ENCODE peak calls at places on chromosomes 12 and 14, in six cellular contexts. F is dorsolateral prefrontal cortex, Y is left ventricle myocardium inferior, G is A549, K is fibroblast of lung, W is upper lobe of right lung. D is an unnamed sample.

GRCh38 chr12:47360771-47361388 is 281.1 kb upstream of the AMIGO2 start:
- DNase-seq in Y (no peak), W (no peak), G (no peak), K (no peak), F (no peak), D (no peak)

GRCh38 chr14:44895716-44896115 is 66.0 kb downstream of the KLHL28 start:
- DNase-seq in K (peak; percentile 90), G (no peak), W (no peak), F (no peak), Y (no peak), D (peak; percentile 72)

GRCh38 chr12:20493924-20494323 is 125.6 kb downstream of the PDE3A start:
- DNase-seq in Y (no peak), W (no peak), K (peak; percentile 50), G (peak; percentile 66), F (no peak), D (no peak)

GRCh38 chr14:100131181-100131580 is 28.3 kb downstream of the DEGS2 start:
- DNase-seq in W (no peak), G (no peak), F (no peak), K (no peak), Y (no peak), D (no peak)

GRCh38 chr12:24822121-24822899 is 126.6 kb downstream of the BCAT1 start:
- DNase-seq in W (no peak), Y (no peak), G (no peak), F (no peak), K (peak; percentile 94), D (peak; percentile 66)

GRCh38 chr14:105315211-105315721 is 718 bp downstream of the PACS2 start:
- DNase-seq in G (peak; percentile 35), W (peak; percentile 77), F (peak; percentile 12), K (peak; percentile 33), Y (no peak), D (no peak)

GRCh38 chr14:72457641-72458040 is 436.3 kb downstream of the DPF3 start:
- DNase-seq in F (no peak), G (peak; percentile 33), K (peak; percentile 91), Y (no peak), W (no peak), D (peak; percentile 38)

GRCh38 chr12:20695232-20695631 is at the start of gene SLCO1C1:
- DNase-seq in F (peak; percentile 12), G (no peak), Y (no peak), K (no peak), W (no peak), D (no peak)

GRCh38 chr12:31517994-31518393 is 72.9 kb downstream of the DENND5B start:
- DNase-seq in Y (no peak), G (no peak), K (peak; percentile 36), W (no peak), F (no peak), D (no peak)

GRCh38 chr14:76262591-76262990 is 110.9 kb downstream of the GPATCH2L start:
- DNase-seq in G (no peak), K (no peak), F (no peak), Y (no peak), W (no peak), D (no peak)

GRCh38 chr14:89509891-89510290 is 92.9 kb upstream of the FOXN3 start:
- DNase-seq in G (no peak), K (peak; percentile 87), Y (no peak), W (no peak), F (no peak), D (no peak)

GRCh38 chr12:86748874-86749273 is 492.7 kb upstream of the MGAT4C start:
- DNase-seq in K (no peak), F (no peak), G (no peak), W (no peak), Y (no peak), D (no peak)

GRCh38 chr12:100221523-100221922 is 20.9 kb downstream of the ACTR6 start:
- DNase-seq in F (no peak), K (no peak), W (no peak), G (no peak), Y (no peak), D (no peak)

GRCh38 chr14:60168841-60169240 is 3.6 kb upstream of the DHRS7 start:
- DNase-seq in G (no peak), F (no peak), K (no peak), W (no peak), Y (no peak), D (no peak)

GRCh38 chr14:54216827-54217226 is 180.0 kb upstream of the CDKN3 start:
- DNase-seq in Y (no peak), G (no peak), W (no peak), K (no peak), F (no peak), D (no peak)

GRCh38 chr12:70576341-70577282 is 60.6 kb downstream of the PTPRB start:
- DNase-seq in K (peak; percentile 81), G (peak; percentile 75), W (no peak), Y (no peak), F (no peak), D (peak; percentile 71)

GRCh38 chr12:113325938-113326337 is 9.0 kb downstream of the SLC8B1 start:
- DNase-seq in G (peak; percentile 38), Y (peak; percentile 70), K (peak; percentile 68), F (no peak), W (no peak), D (no peak)

GRCh38 chr12:8088574-8088973 is 6.5 kb downstream of the NECAP1 start:
- DNase-seq in Y (no peak), G (no peak), K (no peak), W (no peak), F (no peak), D (no peak)

GRCh38 chr12:50230217-50230616 is 53.1 kb downstream of the LIMA1 start:
- DNase-seq in F (no peak), W (no peak), Y (no peak), G (no peak), K (no peak), D (no peak)

GRCh38 chr14:52125885-52126284 is 57.0 kb upstream of the NID2 start:
- DNase-seq in F (no peak), G (no peak), W (no peak), Y (no peak), K (no peak), D (no peak)

GRCh38 chr12:51186465-51186864 is 13.5 kb upstream of the TFCP2 start:
- DNase-seq in W (no peak), F (no peak), Y (no peak), G (no peak), K (no peak), D (no peak)

GRCh38 chr12:68835333-68835908 is 27.4 kb downstream of the MDM2 start:
- DNase-seq in W (no peak), Y (no peak), K (no peak), F (no peak), G (no peak), D (no peak)

DNA sequence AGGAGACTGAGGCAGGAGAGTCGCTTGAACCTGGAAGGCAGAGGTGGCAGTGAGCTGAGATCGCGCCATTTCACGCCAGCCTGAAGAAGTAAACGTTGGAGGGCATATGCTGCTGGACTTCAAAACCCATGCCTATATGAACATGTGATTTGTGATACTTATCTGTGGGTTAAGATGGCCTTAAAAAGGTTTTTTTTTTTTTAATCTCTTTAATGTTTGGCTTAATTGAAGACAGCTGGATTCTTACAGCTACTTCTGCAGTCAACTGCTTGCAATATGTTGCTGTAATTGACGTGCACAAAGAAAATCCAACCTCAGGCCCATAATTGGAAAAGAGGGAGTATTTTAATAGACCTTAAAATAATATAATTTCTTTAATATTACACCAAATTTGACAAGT is 1.5 kb upstream of the B3GNT4 start:
- DNase-seq in W (no peak), F (no peak), Y (no peak), G (no peak), K (no peak), D (no peak)
- H3K4me3 ChIP-seq in W (no peak overlapping the region), F (no peak overlapping the region), Y (no peak overlapping the region), G (no peak overlapping the region), K (no peak overlapping the region), D (no peak overlapping the region)

GRCh38 chr12:83389237-83389996 is 702.7 kb downstream of the TMTC2 start:
- DNase-seq in W (peak; percentile 60), G (peak; percentile 38), K (no peak), F (peak; percentile 6), Y (no peak), D (no peak)
- TF ChIP-seq CTCF in W (no peak), G (peak; percentile 7), K (no peak), F (peak; percentile 21), Y (peak; percentile 16), D (no peak)

GRCh38 chr14:73814158-73814557 is 37.5 kb upstream of the PTGR2 start:
- DNase-seq in W (no peak), F (no peak), Y (no peak), G (no peak), K (no peak), D (no peak)

GRCh38 chr14:73818821-73819220 is 32.8 kb upstream of the PTGR2 start:
- DNase-seq in K (no peak), W (no peak), G (no peak), F (no peak), Y (no peak), D (no peak)

GRCh38 chr14:73820631-73821030 is 31.0 kb upstream of the PTGR2 start:
- DNase-seq in G (no peak), K (no peak), W (no peak), F (no peak), Y (no peak), D (no peak)

GRCh38 chr14:73817020-73817419 is 34.6 kb upstream of the PTGR2 start:
- DNase-seq in K (no peak), W (no peak), G (no peak), Y (no peak), F (no peak), D (no peak)

DNA sequence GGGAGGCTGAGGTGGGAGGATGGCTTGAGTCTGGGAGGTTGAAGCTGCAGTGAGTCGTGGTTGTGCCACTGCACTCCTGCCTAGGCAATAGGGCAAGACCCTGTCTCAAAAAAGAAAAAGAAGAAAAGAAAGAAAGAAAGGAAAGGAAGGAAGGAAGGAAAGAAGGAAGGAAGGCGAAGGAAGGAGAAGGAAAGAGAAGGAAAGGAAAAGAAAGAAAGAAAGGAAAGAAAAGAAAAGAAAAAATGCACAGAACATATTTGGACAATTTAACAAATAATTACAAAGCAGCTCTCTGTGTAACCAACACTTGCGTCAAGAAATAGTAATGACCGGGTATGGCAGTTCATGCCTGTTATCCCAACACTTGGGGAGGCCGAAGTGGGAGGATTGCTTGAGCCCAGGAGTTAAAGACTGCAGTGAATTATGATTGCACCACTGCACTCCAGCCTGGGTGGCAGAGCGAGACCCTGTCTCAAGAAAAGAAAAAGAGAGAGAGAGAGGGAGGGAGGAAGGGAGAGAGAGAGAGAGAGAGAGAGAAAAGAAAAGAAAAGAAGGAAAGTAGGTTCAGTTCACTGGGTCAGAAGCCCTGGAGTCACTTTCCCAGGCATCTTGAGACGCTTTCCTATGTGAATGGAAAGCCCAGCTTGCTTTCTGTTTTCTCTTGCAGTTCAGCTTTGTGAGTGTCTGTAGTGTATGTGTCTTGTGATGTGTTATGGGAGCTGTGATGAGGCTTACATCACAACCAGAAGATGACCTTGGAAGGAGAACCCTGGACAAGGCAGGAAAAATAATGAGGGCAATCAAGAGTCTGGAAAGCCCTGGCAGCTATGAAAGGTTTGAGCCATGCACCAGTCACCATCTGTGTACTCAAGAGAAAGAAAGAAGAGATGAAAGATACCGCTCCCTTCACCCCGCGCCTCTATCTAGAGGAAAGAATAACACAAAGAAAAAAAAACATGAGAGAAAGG is 35.5 kb upstream of the PTGR2 start:
- DNase-seq in W (no peak), K (peak; percentile 67), G (no peak), Y (no peak), F (no peak), D (no peak)
- H3K4me3 ChIP-seq in W (no peak overlapping the region), K (no peak overlapping the region), G (no peak overlapping the region), Y (no peak overlapping the region), F (no peak overlapping the region), D (no peak overlapping the region)

DNA sequence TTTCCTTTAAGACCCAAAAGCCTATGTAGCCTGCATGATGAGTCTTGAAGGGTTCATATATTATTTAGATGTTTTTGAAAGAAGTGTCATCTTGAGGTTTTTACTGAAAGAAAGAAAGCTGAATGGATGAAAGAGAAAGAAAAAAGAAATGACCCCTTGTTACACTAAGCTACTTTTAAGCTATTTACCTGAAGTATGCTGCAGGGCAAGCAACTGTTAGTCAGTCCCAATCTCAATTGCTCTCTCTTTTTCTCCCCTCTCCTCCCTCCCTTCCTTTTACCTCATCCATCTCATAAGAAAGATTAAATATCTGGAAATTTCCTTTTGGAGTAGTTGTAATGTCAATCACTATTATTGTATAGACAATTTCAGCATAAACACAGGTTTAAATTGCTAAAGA is 512.4 kb downstream of the TMTC2 start:
- DNase-seq in W (no peak), K (no peak), Y (no peak), G (no peak), F (no peak), D (no peak)
- TF ChIP-seq CTCF in W (no peak), K (no peak), Y (no peak), G (no peak), F (no peak), D (no peak)